ENCODE peak calls at places on chromosomes 11 and 22, in eight cellular contexts. U, Q, Y, A, B, T, V and F are unnamed samples.

GRCh38 chr11:61871158-61871597 is 20.2 kb downstream of the FADS3 start:
- DNase-seq in U (peak), Q (peak), Y (peak), A (peak), B (peak), T (peak), V (peak), F (peak)

GRCh38 chr11:61947486-61948210 is 2.5 kb upstream of the BEST1 start:
- DNase-seq in U (peak), Q (peak), Y (peak), A (peak), B (peak), T (peak), V (peak), F (peak)

GRCh38 chr11:10401275-10401674 is 53.8 kb upstream of the AMPD3 start:
- DNase-seq in U (no peak), Q (no peak), Y (no peak), A (no peak), B (peak), T (no peak), V (no peak), F (no peak)

GRCh38 chr11:73257342-73258103 is 14.6 kb upstream of the P2RY6 start:
- DNase-seq in U (peak), Q (peak), Y (peak), A (no peak), B (peak), T (peak), V (peak), F (peak)

GRCh38 chr22:19477321-19478085 is 1.5 kb downstream of the UFD1 start:
- DNase-seq in U (no peak), Q (no peak), Y (no peak), A (no peak), B (no peak), T (peak), V (no peak), F (no peak)

GRCh38 chr11:59615132-59615636 is 390 bp downstream of the OSBP start:
- DNase-seq in U (peak), Q (peak), Y (peak), A (peak), B (peak), T (peak), V (peak), F (no peak)

GRCh38 chr11:128903248-128904041 is 12.3 kb downstream of the KCNJ5 start:
- DNase-seq in U (peak), Q (no peak), Y (no peak), A (no peak), B (peak), T (peak), V (no peak), F (no peak)

GRCh38 chr22:37454857-37455686 is 27.8 kb upstream of the ELFN2 start:
- DNase-seq in U (peak), Q (peak), Y (no peak), A (peak), B (no peak), T (peak), V (peak), F (no peak)

GRCh38 chr22:24952837-24953293 is 349 bp downstream of the KIAA1671 start:
- DNase-seq in U (peak), Q (peak), Y (peak), A (peak), B (peak), T (peak), V (peak), F (no peak)

GRCh38 chr22:19289475-19290161 is 1.9 kb downstream of the CLTCL1 start:
- DNase-seq in U (peak), Q (no peak), Y (no peak), A (no peak), B (no peak), T (peak), V (no peak), F (no peak)

GRCh38 chr22:40818747-40819662 is at the start of gene SLC25A17:
- DNase-seq in U (peak), Q (peak), Y (peak), A (peak), B (peak), T (peak), V (peak), F (peak)

GRCh38 chr11:32318071-32318815 is 117.1 kb downstream of the WT1 start:
- DNase-seq in U (no peak), Q (no peak), Y (no peak), A (no peak), B (no peak), T (no peak), V (no peak), F (no peak)

GRCh38 chr22:30830907-30831306 is 136.2 kb downstream of the OSBP2 start:
- DNase-seq in U (peak), Q (peak), Y (no peak), A (peak), B (peak), T (peak), V (peak), F (peak)

GRCh38 chr11:125956371-125956770 is 10.5 kb downstream of the VSIG10L2 start:
- DNase-seq in U (peak), Q (no peak), Y (peak), A (no peak), B (no peak), T (peak), V (no peak), F (no peak)

DNA sequence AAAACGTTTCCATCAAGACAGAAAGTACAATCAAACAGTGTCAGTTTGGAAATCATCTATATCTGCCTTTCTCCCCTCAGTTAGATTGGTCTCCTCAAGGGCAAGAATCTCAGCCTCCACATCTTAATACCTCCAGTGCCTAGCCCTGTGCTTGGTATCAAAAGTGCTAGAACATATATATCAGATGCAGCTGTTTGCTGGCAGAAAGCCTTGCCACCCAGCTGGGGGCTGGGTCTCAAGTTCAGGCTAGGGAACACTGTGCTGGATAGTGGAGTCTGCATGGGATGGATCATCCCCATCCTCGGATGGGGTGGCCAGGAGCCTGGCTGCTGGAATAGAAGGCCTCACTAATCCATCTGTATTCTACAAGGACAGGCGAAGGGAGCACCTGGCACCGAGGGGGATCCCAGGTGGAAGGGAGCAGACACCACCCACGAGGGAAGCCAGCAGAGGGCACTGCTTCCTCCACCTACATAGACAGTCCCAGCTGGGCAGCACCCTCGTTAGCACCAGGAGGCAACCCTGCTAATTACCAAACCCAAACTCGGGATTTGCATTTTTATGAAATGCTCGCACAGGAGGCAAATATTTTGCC is 602.2 kb downstream of the BUD13 start:
- DNase-seq in U (no peak), Q (no peak), Y (no peak), A (no peak), B (peak), T (no peak), V (no peak), F (no peak)
- TF ChIP-seq CTCF in U (no peak), Q (no peak), Y (peak), A (no peak), B (peak), T (no peak), V (no peak), F (no peak)

GRCh38 chr11:67245046-67245445 is 21.2 kb upstream of the GRK2 start:
- DNase-seq in U (no peak), Q (no peak), Y (no peak), A (no peak), B (no peak), T (no peak), V (no peak), F (no peak)

GRCh38 chr11:67239795-67240574 is 26.3 kb upstream of the GRK2 start:
- DNase-seq in U (peak), Q (peak), Y (peak), A (peak), B (peak), T (peak), V (peak), F (peak)

GRCh38 chr11:67240575-67241389 is 25.5 kb upstream of the GRK2 start:
- DNase-seq in U (peak), Q (peak), Y (peak), A (peak), B (peak), T (peak), V (peak), F (peak)

GRCh38 chr11:67238894-67239794 is 27.1 kb upstream of the GRK2 start:
- DNase-seq in U (peak), Q (no peak), Y (no peak), A (no peak), B (no peak), T (no peak), V (no peak), F (no peak)

GRCh38 chr11:67242548-67242947 is 23.7 kb upstream of the GRK2 start:
- DNase-seq in U (no peak), Q (no peak), Y (no peak), A (no peak), B (no peak), T (no peak), V (no peak), F (no peak)
- H3K4me3 ChIP-seq in U (no peak), Q (no peak), Y (no peak), A (no peak), B (peak), T (peak), V (peak), F (peak)

DNA sequence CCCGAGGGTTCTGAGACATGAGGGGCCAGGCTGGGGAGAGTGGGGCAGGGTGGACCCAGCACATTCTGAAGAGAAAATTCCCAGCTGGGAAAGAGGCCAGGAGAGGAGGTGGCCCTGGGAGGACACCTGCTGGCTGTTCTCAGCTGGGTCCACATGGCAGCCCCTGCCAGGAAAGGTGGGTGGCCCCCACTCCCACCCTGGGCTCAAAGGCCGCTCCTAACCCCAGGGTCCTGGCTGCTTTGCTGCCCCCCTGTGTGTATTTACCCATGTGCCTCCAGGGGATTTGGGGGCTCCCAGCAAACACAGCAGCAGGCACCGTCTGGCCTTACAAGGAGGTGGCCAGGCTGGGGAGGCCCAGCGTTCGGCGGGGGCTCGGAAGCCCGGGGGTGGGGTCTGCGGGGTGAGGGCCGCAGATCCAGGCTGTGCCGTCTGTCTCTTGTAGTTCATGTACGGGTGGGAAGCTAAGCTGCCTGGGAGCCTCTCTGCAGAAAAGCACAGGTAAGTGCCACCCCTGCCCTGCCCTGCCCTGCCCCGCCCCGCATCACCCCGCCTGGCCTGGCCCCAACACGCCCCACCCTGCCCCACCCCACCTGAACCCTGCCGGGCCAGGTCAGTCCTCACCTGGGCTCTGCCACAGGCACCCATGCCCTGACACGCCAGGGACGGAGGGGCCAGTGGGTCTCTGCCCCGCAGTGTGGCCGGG is 10.6 kb downstream of the MUC5B start:
- DNase-seq in U (no peak), Q (no peak), Y (peak), A (no peak), B (no peak), T (no peak), V (no peak), F (no peak)
- TF ChIP-seq CTCF in U (no peak), Q (no peak), Y (no peak), A (peak), B (no peak), T (no peak), V (peak), F (no peak)

DNA sequence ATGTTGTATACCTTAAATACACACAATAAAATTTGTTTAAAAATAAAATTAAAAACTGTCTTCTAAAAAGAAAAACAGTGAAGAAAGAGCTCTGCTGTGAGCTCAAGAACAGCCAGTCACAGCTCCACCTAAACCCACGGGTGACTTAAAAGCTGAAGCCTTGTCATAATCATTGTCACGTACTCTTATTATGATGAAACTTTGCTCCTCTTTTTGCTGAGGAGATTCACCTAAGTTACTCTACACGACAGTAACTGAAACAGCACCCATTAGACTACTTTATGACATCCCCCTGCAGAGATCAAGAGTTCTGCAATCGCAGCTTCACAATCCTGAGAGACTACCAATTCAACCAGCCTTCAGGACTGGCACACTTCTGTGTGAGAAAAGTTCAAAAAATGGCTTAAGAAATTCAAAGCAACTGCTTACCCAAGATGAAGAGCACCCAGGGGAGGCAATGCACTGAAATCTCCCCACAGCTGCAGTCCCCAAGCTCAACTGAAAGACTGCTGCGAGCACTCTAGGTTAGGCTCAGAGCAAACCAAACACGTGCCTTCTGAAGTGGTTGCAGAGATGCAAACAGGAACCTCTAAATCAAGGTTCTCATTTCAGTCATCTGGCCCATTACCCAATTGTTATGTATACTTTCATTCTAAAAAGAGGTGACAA is at the start of gene JAML:
- DNase-seq in U (no peak), Q (peak), Y (no peak), A (no peak), B (no peak), T (no peak), V (no peak), F (no peak)
- H3K4me3 ChIP-seq in U (no peak), Q (peak), Y (peak), A (no peak), B (no peak), T (no peak), V (no peak), F (no peak)

GRCh38 chr22:47775686-47776085 is 1013.2 kb downstream of the TBC1D22A start:
- DNase-seq in U (peak), Q (no peak), Y (no peak), A (no peak), B (no peak), T (no peak), V (no peak), F (no peak)

GRCh38 chr22:47775191-47775590 is 1012.7 kb downstream of the TBC1D22A start:
- DNase-seq in U (no peak), Q (no peak), Y (no peak), A (no peak), B (no peak), T (no peak), V (no peak), F (no peak)

GRCh38 chr22:47778160-47778658 is 1015.8 kb downstream of the TBC1D22A start:
- DNase-seq in U (no peak), Q (no peak), Y (no peak), A (no peak), B (no peak), T (no peak), V (no peak), F (no peak)

GRCh38 chr22:47777426-47777825 is 1015.0 kb downstream of the TBC1D22A start:
- DNase-seq in U (no peak), Q (no peak), Y (no peak), A (no peak), B (no peak), T (no peak), V (no peak), F (no peak)

DNA sequence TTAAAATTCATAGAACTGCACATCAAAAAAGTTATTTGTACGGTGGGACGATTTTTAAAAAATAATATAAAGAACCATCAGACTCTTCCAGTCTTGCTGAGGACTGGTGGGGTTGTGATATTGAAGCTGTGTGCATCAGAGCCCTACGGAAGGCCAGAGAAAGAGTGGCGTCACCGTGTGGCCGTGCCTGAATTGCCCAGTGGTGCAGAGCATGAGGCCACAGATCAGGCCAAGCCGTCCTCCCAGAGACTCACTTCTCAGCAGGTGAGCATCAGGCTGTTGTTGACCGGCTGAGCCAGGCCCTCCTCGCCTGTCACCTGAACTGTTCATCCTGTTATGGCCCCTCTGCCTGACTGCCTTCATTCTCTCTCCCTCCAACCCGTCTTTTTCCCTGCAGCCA is 1013.9 kb downstream of the TBC1D22A start:
- DNase-seq in U (no peak), Q (no peak), Y (no peak), A (no peak), B (no peak), T (no peak), V (no peak), F (no peak)
- TF ChIP-seq CTCF in U (no peak), Q (no peak), Y (no peak), A (no peak), B (no peak), T (no peak), V (no peak), F (no peak)